ENCODE peak calls at places on chromosomes 12 and 14, in nine cellular contexts. K is CD8-positive, alpha-beta memory T cell; H is stomach; C is PC-3; S is left ventricle myocardium inferior; U is tibial nerve; I is trophoblast cell; P is CD4-positive, CD25-positive, alpha-beta regulatory T cell; M is upper lobe of right lung. Z is an unnamed sample.

GRCh38 chr12:8844665-8845064 is 22.2 kb downstream of the A2ML1 start:
- DNase-seq in I (no peak), C (no peak), U (peak), M (no peak), K (no peak), P (no peak), S (peak), H (peak), Z (no peak)

GRCh38 chr12:54189198-54189539 is 384 bp upstream of the SMUG1 start:
- DNase-seq in I (no peak), C (no peak), M (no peak), K (no peak), U (no peak), S (no peak), P (no peak), H (no peak), Z (no peak)

GRCh38 chr14:76386922-76387782 is 11.2 kb downstream of the ESRRB start:
- DNase-seq in I (peak), M (peak), P (peak), K (peak), C (peak), H (peak), S (peak), U (no peak), Z (no peak)

GRCh38 chr12:121858662-121859572 is at the start of gene HPD:
- DNase-seq in S (peak), C (peak), H (no peak), M (no peak), U (peak), K (no peak), P (no peak), I (peak), Z (no peak)

GRCh38 chr12:66393890-66394289 is 91.6 kb downstream of the HELB start:
- DNase-seq in K (no peak), U (no peak), M (no peak), P (peak), C (no peak), I (no peak), S (no peak), H (no peak), Z (no peak)

GRCh38 chr12:131008461-131009270 is 55.0 kb downstream of the ADGRD1 start:
- DNase-seq in K (no peak), H (no peak), M (no peak), P (no peak), S (no peak), U (no peak), C (no peak), I (no peak), Z (peak)

GRCh38 chr12:25269701-25270100 is 19.0 kb upstream of the KRAS start:
- DNase-seq in M (no peak), S (no peak), P (no peak), K (no peak), C (no peak), U (no peak), H (no peak), I (no peak), Z (no peak)

GRCh38 chr12:85633491-85633890 is 202.7 kb downstream of the RASSF9 start:
- DNase-seq in H (no peak), K (no peak), I (no peak), C (no peak), M (no peak), S (no peak), P (no peak), U (no peak), Z (no peak)

GRCh38 chr12:51383281-51383905 is 7.8 kb downstream of the GALNT6 start:
- DNase-seq in K (no peak), I (no peak), H (no peak), P (peak), M (no peak), C (peak), U (no peak), S (no peak), Z (no peak)

GRCh38 chr12:69687390-69687789 is 11.7 kb downstream of the BEST3 start:
- DNase-seq in P (no peak), H (no peak), U (no peak), C (no peak), I (peak), K (no peak), S (no peak), M (no peak), Z (no peak)

GRCh38 chr14:50801706-50802105 is 29.3 kb downstream of the NIN start:
- DNase-seq in C (peak), I (no peak), U (no peak), S (no peak), M (no peak), K (no peak), P (no peak), H (no peak), Z (no peak)

GRCh38 chr12:2697057-2697456 is 97.7 kb upstream of the FKBP4 start:
- DNase-seq in U (no peak), H (no peak), M (no peak), I (no peak), S (no peak), C (no peak), K (no peak), P (no peak), Z (no peak)

GRCh38 chr14:63290741-63291286 is 27.9 kb downstream of the GPHB5 start:
- DNase-seq in M (no peak), K (no peak), S (no peak), P (no peak), I (peak), C (no peak), U (no peak), H (no peak), Z (no peak)

GRCh38 chr12:107415066-107415465 is 270.5 kb upstream of the PWP1 start:
- DNase-seq in U (no peak), M (no peak), K (no peak), S (no peak), P (no peak), C (peak), H (no peak), I (no peak), Z (no peak)

GRCh38 chr12:2691001-2691339 is 103.8 kb upstream of the FKBP4 start:
- DNase-seq in K (peak), C (no peak), I (peak), H (no peak), S (no peak), M (no peak), P (peak), U (no peak), Z (no peak)

GRCh38 chr12:118402251-118402650 is 25.9 kb downstream of the SUDS3 start:
- DNase-seq in I (no peak), S (no peak), K (no peak), H (no peak), P (no peak), U (no peak), C (no peak), M (no peak), Z (no peak)

GRCh38 chr14:77053046-77053841 is 24.7 kb upstream of the IRF2BPL start:
- DNase-seq in P (peak), S (peak), I (peak), H (peak), M (peak), U (no peak), K (peak), C (no peak), Z (no peak)

GRCh38 chr12:52798003-52798670 is 2.2 kb upstream of the KRT3 start:
- DNase-seq in H (no peak), K (no peak), C (peak), S (no peak), I (peak), U (no peak), P (no peak), M (peak), Z (no peak)

GRCh38 chr12:85504164-85504563 is 224.1 kb downstream of the ALX1 start:
- DNase-seq in K (no peak), S (no peak), I (no peak), H (no peak), U (no peak), P (no peak), C (no peak), M (no peak), Z (no peak)

GRCh38 chr12:104137175-104137901 is 672 bp downstream of the NFYB start:
- DNase-seq in H (peak), C (peak), U (no peak), I (peak), S (peak), K (peak), P (peak), M (peak), Z (no peak)

GRCh38 chr12:75553398-75553797 is 42.0 kb upstream of the KRR1 start:
- DNase-seq in M (no peak), C (no peak), P (no peak), I (peak), H (no peak), U (no peak), K (no peak), S (no peak), Z (no peak)

GRCh38 chr12:20963762-20964161 is 153.3 kb downstream of the SLCO1B3 start:
- DNase-seq in S (no peak), U (no peak), M (no peak), K (no peak), H (no peak), C (no peak), P (no peak), I (no peak), Z (no peak)

GRCh38 chr12:121786441-121786825 is 7.1 kb downstream of the RHOF start:
- DNase-seq in K (peak), C (peak), P (peak), M (peak), S (no peak), I (peak), U (no peak), H (peak), Z (peak)

GRCh38 chr12:3885179-3886094 is 12.2 kb upstream of the PARP11 start:
- DNase-seq in C (peak), U (no peak), S (no peak), K (peak), P (peak), H (no peak), M (no peak), I (peak), Z (no peak)

GRCh38 chr14:74664717-74665116 is 48.2 kb downstream of the AREL1 start:
- DNase-seq in C (no peak), S (no peak), I (no peak), H (no peak), P (no peak), U (no peak), M (no peak), K (no peak), Z (no peak)

GRCh38 chr12:117036046-117036445 is 63.2 kb downstream of the TESC start:
- DNase-seq in P (no peak), M (no peak), H (no peak), C (no peak), I (no peak), K (no peak), S (peak), U (no peak), Z (no peak)

GRCh38 chr14:101855958-101856357 is 94.4 kb downstream of the PPP2R5C start:
- DNase-seq in I (no peak), K (no peak), H (no peak), P (no peak), S (no peak), C (no peak), U (no peak), M (no peak), Z (no peak)

GRCh38 chr12:9736931-9737705 is 4.2 kb upstream of the CLECL1 start:
- DNase-seq in C (no peak), P (peak), I (no peak), U (no peak), M (no peak), H (no peak), S (no peak), K (no peak), Z (no peak)

GRCh38 chr14:72630374-72630773 is 263.5 kb downstream of the DPF3 start:
- DNase-seq in C (no peak), K (no peak), U (no peak), I (no peak), H (no peak), P (no peak), S (no peak), M (no peak), Z (no peak)

GRCh38 chr14:33847066-33847465 is 103.8 kb downstream of the EGLN3 start:
- DNase-seq in H (no peak), I (peak), K (no peak), M (no peak), S (no peak), P (peak), C (no peak), U (no peak), Z (no peak)

GRCh38 chr12:26010293-26010821 is 51.9 kb downstream of the RASSF8 start:
- DNase-seq in M (no peak), H (no peak), I (no peak), C (peak), P (no peak), U (no peak), K (no peak), S (no peak), Z (no peak)

GRCh38 chr14:91138511-91139359 is 24.9 kb downstream of the DGLUCY start:
- DNase-seq in S (no peak), C (peak), U (no peak), M (no peak), H (no peak), P (peak), K (no peak), I (peak), Z (no peak)

GRCh38 chr14:101665478-101666078 is 95.9 kb upstream of the PPP2R5C start:
- DNase-seq in M (no peak), H (no peak), P (peak), I (peak), U (no peak), C (peak), S (no peak), K (no peak), Z (no peak)

GRCh38 chr12:95960241-95960640 is 17.1 kb downstream of the AMDHD1 start:
- DNase-seq in C (no peak), H (no peak), I (no peak), U (no peak), M (no peak), S (no peak), P (no peak), K (no peak), Z (no peak)
- H3K27ac ChIP-seq in C (no peak), H (no peak), I (no peak), U (no peak), M (no peak), S (no peak), P (no peak), K (no peak), Z (no peak)

GRCh38 chr14:65471038-65471878 is 58.7 kb downstream of the FUT8 start:
- DNase-seq in C (no peak), H (no peak), P (no peak), I (peak), S (no peak), M (no peak), K (no peak), U (no peak), Z (no peak)
- H3K4me3 ChIP-seq in C (no peak), H (no peak), P (no peak), I (no peak), S (no peak), M (no peak), K (no peak), U (no peak), Z (no peak)

DNA sequence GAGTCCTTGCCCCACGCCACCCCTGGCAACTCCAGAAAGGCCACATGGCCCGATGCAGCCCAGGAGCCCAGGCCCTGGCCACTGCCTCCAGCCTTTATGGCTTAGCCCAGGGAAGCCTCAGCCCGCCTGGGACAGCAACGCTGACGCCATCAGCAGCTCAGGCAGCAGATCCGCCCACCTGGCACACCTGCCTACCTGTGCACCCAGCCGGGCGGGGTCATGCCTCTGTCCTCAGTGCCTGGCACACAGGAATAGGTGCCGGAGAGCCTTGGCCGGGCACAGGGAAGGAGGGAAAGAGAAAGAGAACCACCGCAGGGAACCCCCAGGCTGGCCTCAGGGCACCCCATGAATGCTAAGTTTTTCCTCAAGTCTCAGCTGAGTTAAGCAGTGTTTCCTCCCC is 21.1 kb downstream of the BEGAIN start:
- DNase-seq in K (no peak), I (no peak), U (no peak), H (peak), P (no peak), M (no peak), C (no peak), S (no peak), Z (no peak)
- H3K27ac ChIP-seq in K (no peak), I (no peak), U (no peak), H (no peak), P (no peak), M (no peak), C (no peak), S (no peak), Z (no peak)

GRCh38 chr14:51849095-51849494 is 11.3 kb upstream of the GNG2 start:
- DNase-seq in I (no peak), S (no peak), U (no peak), C (peak), H (no peak), K (no peak), P (no peak), M (no peak), Z (no peak)

GRCh38 chr14:51848120-51848519 is 12.3 kb upstream of the GNG2 start:
- DNase-seq in C (no peak), I (no peak), U (no peak), K (no peak), S (no peak), M (no peak), P (no peak), H (no peak), Z (no peak)

GRCh38 chr14:51846631-51847488 is 13.6 kb upstream of the GNG2 start:
- DNase-seq in M (peak), I (peak), K (peak), P (peak), U (no peak), H (peak), C (no peak), S (peak), Z (no peak)

GRCh38 chr14:51845811-51846210 is 14.6 kb upstream of the GNG2 start:
- DNase-seq in I (peak), U (no peak), K (no peak), S (no peak), M (no peak), P (no peak), H (no peak), C (no peak), Z (no peak)

GRCh38 chr14:51847489-51847796 is 13.0 kb upstream of the GNG2 start:
- DNase-seq in K (no peak), U (no peak), M (no peak), P (no peak), H (no peak), S (no peak), I (no peak), C (no peak), Z (no peak)
- H3K4me3 ChIP-seq in K (no peak), U (no peak), M (peak), P (peak), H (no peak), S (peak), I (no peak), C (no peak), Z (no peak)

GRCh38 chr14:103064978-103065377 is 7.6 kb upstream of the CDC42BPB start:
- DNase-seq in S (no peak), U (no peak), K (no peak), H (no peak), P (no peak), C (no peak), I (peak), M (peak), Z (no peak)

GRCh38 chr14:103066399-103066798 is 9.1 kb upstream of the CDC42BPB start:
- DNase-seq in K (no peak), I (no peak), S (no peak), M (no peak), H (no peak), P (no peak), U (no peak), C (peak), Z (no peak)

GRCh38 chr14:103065861-103066260 is 8.5 kb upstream of the CDC42BPB start:
- DNase-seq in C (no peak), K (no peak), I (no peak), P (no peak), U (no peak), M (peak), S (no peak), H (no peak), Z (no peak)

GRCh38 chr14:103068351-103069073 is 11.2 kb upstream of the CDC42BPB start:
- DNase-seq in H (no peak), M (no peak), S (no peak), K (no peak), I (no peak), U (no peak), P (no peak), C (no peak), Z (no peak)

DNA sequence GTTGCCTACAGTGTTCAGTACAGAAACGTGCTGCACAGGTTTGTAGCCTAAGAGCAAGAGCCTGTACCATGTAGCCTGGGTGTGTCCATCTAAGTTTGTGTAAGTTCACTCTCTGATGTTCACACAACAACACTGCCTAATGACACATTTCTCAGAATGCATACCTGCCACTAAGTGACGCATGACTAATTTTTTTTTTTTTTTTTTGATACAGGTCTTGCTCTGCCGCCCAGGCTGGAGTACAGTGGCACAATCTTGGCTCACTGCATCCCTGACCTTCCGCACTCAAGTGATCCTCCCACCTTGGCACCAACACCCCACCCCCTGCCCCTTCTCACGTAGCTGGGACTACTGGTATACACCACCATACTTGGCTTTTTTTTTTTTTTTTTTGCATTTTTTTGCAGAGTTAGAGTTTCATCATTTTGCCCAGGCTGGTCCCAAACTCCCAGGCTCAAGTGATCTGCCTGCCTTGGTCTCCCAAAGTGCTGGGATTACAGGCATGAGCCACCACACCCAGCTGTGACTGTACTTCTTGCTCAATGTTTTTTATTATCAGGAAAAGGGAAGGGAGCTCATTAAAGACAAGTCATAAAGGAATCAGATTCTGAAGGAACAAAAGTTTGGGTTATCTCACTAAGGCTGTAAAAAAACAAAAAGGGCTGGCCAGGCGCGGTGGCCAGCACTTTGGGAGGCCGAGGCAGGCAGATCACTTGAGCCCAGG is 10.0 kb upstream of the CDC42BPB start:
- DNase-seq in P (no peak), S (no peak), K (no peak), U (no peak), I (peak), H (no peak), C (peak), M (no peak), Z (no peak)
- H3K27ac ChIP-seq in P (no peak), S (peak), K (no peak), U (peak), I (no peak), H (peak), C (peak), M (peak), Z (peak)

DNA sequence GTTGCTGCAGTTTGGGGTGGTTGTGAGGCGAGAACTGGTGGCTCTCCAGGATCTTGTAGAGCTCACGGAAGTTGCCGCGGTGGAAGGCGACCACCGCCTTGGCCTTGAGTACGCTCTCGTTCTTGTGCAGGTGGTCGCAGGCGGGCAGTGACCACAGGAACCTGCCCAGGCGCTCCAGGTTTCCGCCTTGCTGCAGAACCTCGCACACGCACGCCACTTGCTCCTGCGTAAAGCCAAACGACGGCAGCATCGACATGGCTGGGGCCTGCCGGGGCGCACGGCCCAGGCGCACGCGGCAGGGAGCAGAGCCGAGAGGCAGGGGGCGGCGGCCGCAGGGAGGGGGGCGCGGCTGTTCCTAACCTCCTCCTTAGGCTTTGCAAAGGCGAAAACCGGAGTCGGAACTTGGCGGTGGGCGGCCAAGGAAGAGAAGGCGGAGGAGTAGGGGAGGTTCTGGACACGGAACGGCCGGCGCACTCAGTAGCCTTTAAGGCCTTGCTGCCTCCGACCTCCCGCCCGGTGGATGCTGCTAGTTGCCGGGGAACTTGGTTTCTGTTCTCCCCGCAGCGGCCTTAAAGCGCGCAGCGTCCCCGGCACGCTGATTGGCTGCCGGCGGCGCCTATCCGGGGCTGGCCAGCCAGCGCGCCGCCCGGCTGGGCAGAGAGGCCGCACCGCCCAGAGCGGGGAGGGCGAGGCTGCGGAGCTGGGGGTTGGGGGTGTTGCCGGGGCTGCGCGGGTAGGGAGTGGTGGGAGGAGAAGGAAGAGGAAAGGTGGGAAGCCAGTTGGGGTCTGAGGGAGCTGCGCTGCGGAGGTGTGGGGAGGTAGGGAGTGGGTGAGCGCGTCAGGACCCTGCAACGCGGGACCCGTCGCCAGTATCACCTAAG is at the start of gene SIX1:
- DNase-seq in U (peak), P (peak), C (peak), K (no peak), M (peak), S (peak), I (peak), H (peak), Z (peak)
- H3K4me3 ChIP-seq in U (peak), P (no peak), C (peak), K (no peak), M (peak), S (peak), I (peak), H (peak), Z (peak)

Z was measured in RWPE2.